ENCODE peak calls at places on chromosomes 13 and 19, in eight cellular contexts. D is progenitor cell of endocrine pancreas; W is astrocyte of the cerebellum; E is thyroid gland; Y is activated CD8-positive, alpha-beta T cell treated with anti-CD3 and anti-CD28 coated beads for 36 hours; F is cardiac muscle cell; G is omental fat pad; Z is fibroblast of villous mesenchyme. R is an unnamed sample.

GRCh38 chr13:20353973-20354372 is 121.9 kb upstream of the GJB6 start:
- DNase-seq in D (no peak), G (no peak), Z (peak; percentile 72), W (no peak), E (no peak), Y (no peak), F (no peak), R (no peak)

GRCh38 chr19:14536926-14537692 is 7.7 kb downstream of the TECR start:
- DNase-seq in E (peak; percentile 91), Z (peak; percentile 95), W (no peak), D (peak; percentile 59), F (peak; percentile 82), G (peak; percentile 47), Y (peak; percentile 75), R (no peak)

GRCh38 chr19:44212865-44213346 is 574 bp downstream of the ZNF227 start:
- DNase-seq in F (no peak), D (no peak), W (no peak), E (no peak), Y (no peak), G (no peak), Z (peak; percentile 28), R (no peak)

GRCh38 chr13:23081246-23081645 is 99.5 kb upstream of the SGCG start:
- DNase-seq in W (no peak), G (no peak), D (no peak), Y (no peak), F (no peak), E (no peak), Z (no peak), R (no peak)

GRCh38 chr19:15331419-15332310 is 674 bp downstream of the BRD4 start:
- DNase-seq in F (peak; percentile 71), W (no peak), Y (peak; percentile 69), Z (peak; percentile 65), D (peak; percentile 20), G (peak; percentile 38), E (peak; percentile 51), R (no peak)

GRCh38 chr13:84417426-84417825 is 535.2 kb upstream of the SLITRK1 start:
- DNase-seq in G (no peak), Z (no peak), E (no peak), F (no peak), D (no peak), Y (no peak), W (no peak), R (no peak)

GRCh38 chr13:44758595-44759221 is 182.6 kb upstream of the TSC22D1 start:
- DNase-seq in F (no peak), Y (peak; percentile 31), Z (peak; percentile 80), W (peak; percentile 73), G (no peak), E (no peak), D (no peak), R (no peak)

GRCh38 chr19:52190679-52191293 is 934 bp downstream of the PPP2R1A start:
- DNase-seq in W (peak; percentile 15), F (no peak), D (no peak), Y (no peak), G (no peak), E (peak; percentile 55), Z (peak; percentile 53), R (no peak)

GRCh38 chr19:4391701-4392543 is 8.4 kb downstream of the SH3GL1 start:
- DNase-seq in E (peak; percentile 27), W (no peak), D (no peak), F (no peak), G (no peak), Z (peak; percentile 84), Y (no peak), R (no peak)

GRCh38 chr19:55360902-55361301 is 2.2 kb downstream of the GARIN5B start:
- DNase-seq in G (no peak), E (no peak), Y (no peak), D (no peak), Z (no peak), W (no peak), F (no peak), R (no peak)

GRCh38 chr13:102286326-102286725 is 115.5 kb downstream of the FGF14 start:
- DNase-seq in Z (peak; percentile 86), G (no peak), D (no peak), E (no peak), W (peak; percentile 59), F (no peak), Y (no peak), R (no peak)

GRCh38 chr13:32581177-32581786 is 5.0 kb upstream of the PDS5B start:
- DNase-seq in D (no peak), Y (no peak), G (no peak), F (peak; percentile 14), W (no peak), Z (peak; percentile 40), E (no peak), R (no peak)

GRCh38 chr13:109678459-109678858 is 107.9 kb downstream of the IRS2 start:
- DNase-seq in G (no peak), Y (no peak), Z (no peak), D (no peak), W (no peak), E (no peak), F (no peak), R (no peak)
- TF ChIP-seq CTCF in G (no peak), Y (no peak), Z (no peak), D (no peak), W (no peak), E (no peak), F (no peak), R (no peak)

GRCh38 chr19:12137541-12137940 is 2.6 kb downstream of the ZNF20 start:
- DNase-seq in F (no peak), G (no peak), Y (peak; percentile 54), Z (no peak), D (no peak), E (no peak), W (no peak), R (no peak)
- TF ChIP-seq CTCF in F (no peak), G (no peak), Y (peak; percentile 64), Z (peak; percentile 10), D (no peak), E (no peak), W (no peak), R (no peak)

DNA sequence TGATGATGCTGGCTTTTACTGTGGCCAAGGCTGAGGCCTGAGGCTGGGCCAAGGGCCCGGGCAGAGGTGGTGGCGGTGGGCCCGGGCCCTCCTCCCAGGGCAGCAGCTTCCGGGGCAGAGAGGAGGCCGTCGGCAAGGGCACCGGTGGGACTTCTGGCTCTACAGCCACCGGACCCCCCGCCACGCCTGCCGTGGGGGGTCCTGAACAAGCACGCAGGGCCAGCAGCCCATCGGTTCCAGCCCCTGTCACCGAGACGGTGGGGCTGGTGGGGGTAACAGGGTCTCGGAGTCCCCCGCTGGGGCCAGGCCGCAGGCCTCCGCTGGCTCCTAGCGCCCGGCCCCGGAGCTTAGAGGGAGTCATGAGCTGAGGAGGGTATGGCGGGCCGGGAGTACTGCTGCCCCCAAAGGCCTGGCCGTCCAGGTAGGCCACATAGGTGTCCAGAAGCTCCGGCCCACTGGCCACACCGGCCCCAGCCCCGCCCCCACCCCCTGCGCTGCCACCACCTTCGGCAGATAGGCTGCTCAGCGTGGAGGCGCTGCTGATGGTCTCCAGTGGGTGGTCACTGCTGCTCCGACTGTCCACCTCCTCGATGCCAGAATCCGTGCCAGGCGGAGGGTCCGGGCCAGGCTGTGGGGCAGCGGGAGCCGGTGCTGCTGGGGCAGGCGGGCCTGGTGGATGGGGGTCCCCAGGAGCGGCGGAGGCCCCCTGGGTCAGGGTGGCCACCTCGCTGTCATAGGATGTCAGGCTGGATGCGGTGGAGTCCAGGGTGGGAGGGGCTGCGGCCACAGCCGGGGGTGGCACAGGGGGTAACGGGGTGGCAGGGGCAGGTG is 17.3 kb downstream of the C19orf81 start:
- DNase-seq in Y (no peak), Z (no peak), E (no peak), D (no peak), F (no peak), W (no peak), G (no peak), R (no peak)
- TF ChIP-seq CTCF in Y (no peak), Z (no peak), E (no peak), D (no peak), F (no peak), W (no peak), G (no peak), R (no peak)

GRCh38 chr19:45767881-45768643 is 990 bp downstream of the SIX5 start:
- DNase-seq in W (peak; percentile 27), F (peak; percentile 74), D (peak; percentile 57), Z (peak; percentile 72), Y (peak; percentile 21), G (no peak), E (peak; percentile 86), R (peak; percentile 84)
- TF ChIP-seq CTCF in W (no peak), F (no peak), D (no peak), Z (no peak), Y (no peak), G (no peak), E (no peak), R (no peak)

R was measured in type B pancreatic cell.